ENCODE peak calls at places on chromosomes 5 and 9, in five cellular contexts. Q is bronchial epithelial cell, R is dorsolateral prefrontal cortex, K is colonic mucosa, O is BE2C. W is an unnamed sample. For H3K27me3, the result is how much of the 10 kb centered on the place peaks cover.

GRCh38 chr5:112109331-112109993 is 309.6 kb downstream of the EPB41L4A start:
- DNase-seq in K (peak), O (peak), Q (peak), R (no peak), W (peak)

GRCh38 chr5:133842846-133843725 is 125.3 kb downstream of the C5orf15 start:
- DNase-seq in Q (no peak), O (peak), K (no peak), R (peak), W (no peak)

GRCh38 chr5:129384736-129385135 is 75.4 kb upstream of the ADAMTS19 start:
- DNase-seq in O (no peak), K (no peak), R (no peak), Q (peak), W (no peak)

GRCh38 chr5:40046792-40047191 is 622.0 kb upstream of the DAB2 start:
- DNase-seq in O (no peak), R (no peak), K (no peak), Q (peak), W (peak)

GRCh38 chr5:101045689-101046088 is 142.6 kb upstream of the ST8SIA4 start:
- DNase-seq in Q (peak), K (no peak), O (no peak), R (no peak), W (no peak)

GRCh38 chr9:69542942-69543704 is 129.0 kb downstream of the APBA1 start:
- DNase-seq in Q (no peak), K (no peak), R (no peak), O (peak), W (no peak)

GRCh38 chr5:57082441-57083067 is 91.3 kb upstream of the GPBP1 start:
- DNase-seq in K (no peak), Q (peak), O (no peak), R (no peak), W (peak)

GRCh38 chr5:56670916-56671315 is 144.4 kb upstream of the MAP3K1 start:
- DNase-seq in R (no peak), O (no peak), K (no peak), Q (peak), W (no peak)

GRCh38 chr9:6552033-6552737 is 93.3 kb downstream of the GLDC start:
- DNase-seq in O (no peak), K (no peak), R (no peak), Q (peak), W (peak)

GRCh38 chr5:158754018-158754514 is 345.6 kb downstream of the EBF1 start:
- DNase-seq in Q (no peak), K (no peak), R (no peak), O (no peak), W (peak)

GRCh38 chr5:134525687-134526482 is 415 bp downstream of the JADE2 start:
- DNase-seq in K (peak), Q (peak), R (peak), O (peak), W (peak)

GRCh38 chr5:93330506-93330905 is 250.5 kb downstream of the NR2F1-AS1 start:
- DNase-seq in R (no peak), O (no peak), Q (peak), K (no peak), W (no peak)

GRCh38 chr9:100070642-100071041 is 28.2 kb downstream of the ERP44 start:
- DNase-seq in Q (no peak), K (no peak), O (no peak), R (no peak), W (no peak)

GRCh38 chr9:4143951-4144717 is 155.7 kb downstream of the GLIS3 start:
- DNase-seq in O (no peak), Q (peak), R (no peak), K (no peak), W (no peak)

GRCh38 chr5:96431376-96432244 is 1.4 kb downstream of the PCSK1 start:
- DNase-seq in K (no peak), R (peak), O (peak), Q (peak), W (peak)

GRCh38 chr9:129160712-129161533 is 17.1 kb downstream of the IER5L start:
- DNase-seq in R (no peak), O (no peak), K (no peak), Q (no peak), W (peak)

GRCh38 chr9:77952641-77953341 is 78.8 kb downstream of the GNAQ start:
- DNase-seq in R (no peak), K (no peak), Q (peak), O (no peak), W (peak)

GRCh38 chr9:138049085-138049778 is 171.7 kb downstream of the CACNA1B start:
- DNase-seq in R (peak), Q (no peak), K (peak), O (no peak), W (no peak)

GRCh38 chr5:34930527-34930844 is 1.1 kb downstream of the DNAJC21 start:
- DNase-seq in R (no peak), K (no peak), O (no peak), Q (no peak), W (peak)

GRCh38 chr9:133714606-133715294 is 23.4 kb downstream of the SARDH start:
- DNase-seq in O (peak), Q (no peak), K (no peak), R (no peak), W (peak)

GRCh38 chr5:158559066-158559465 is 540.6 kb downstream of the EBF1 start:
- DNase-seq in O (no peak), R (no peak), K (no peak), Q (no peak), W (no peak)

GRCh38 chr5:168736201-168736940 is 157.2 kb upstream of the PANK3 start:
- DNase-seq in R (no peak), O (no peak), Q (no peak), K (no peak), W (no peak)

GRCh38 chr5:148850836-148851235 is 24.4 kb downstream of the ADRB2 start:
- DNase-seq in O (no peak), Q (no peak), R (no peak), K (no peak), W (no peak)

GRCh38 chr9:99826579-99826978 is 4.9 kb downstream of the NR4A3 start:
- DNase-seq in K (no peak), O (no peak), R (no peak), Q (peak), W (no peak)

GRCh38 chr9:109317979-109318671 is 2.7 kb downstream of the EPB41L4B start:
- DNase-seq in O (no peak), Q (peak), R (no peak), K (no peak), W (no peak)

GRCh38 chr9:109319631-109320233 is 1.1 kb downstream of the EPB41L4B start:
- DNase-seq in O (peak), K (no peak), R (no peak), Q (no peak), W (no peak)

GRCh38 chr9:109317311-109317978 is 3.4 kb downstream of the EPB41L4B start:
- DNase-seq in O (no peak), R (no peak), K (peak), Q (no peak), W (no peak)

GRCh38 chr9:109320338-109320733 is 523 bp downstream of the EPB41L4B start:
- DNase-seq in Q (no peak), R (no peak), O (peak), K (no peak), W (no peak)

DNA sequence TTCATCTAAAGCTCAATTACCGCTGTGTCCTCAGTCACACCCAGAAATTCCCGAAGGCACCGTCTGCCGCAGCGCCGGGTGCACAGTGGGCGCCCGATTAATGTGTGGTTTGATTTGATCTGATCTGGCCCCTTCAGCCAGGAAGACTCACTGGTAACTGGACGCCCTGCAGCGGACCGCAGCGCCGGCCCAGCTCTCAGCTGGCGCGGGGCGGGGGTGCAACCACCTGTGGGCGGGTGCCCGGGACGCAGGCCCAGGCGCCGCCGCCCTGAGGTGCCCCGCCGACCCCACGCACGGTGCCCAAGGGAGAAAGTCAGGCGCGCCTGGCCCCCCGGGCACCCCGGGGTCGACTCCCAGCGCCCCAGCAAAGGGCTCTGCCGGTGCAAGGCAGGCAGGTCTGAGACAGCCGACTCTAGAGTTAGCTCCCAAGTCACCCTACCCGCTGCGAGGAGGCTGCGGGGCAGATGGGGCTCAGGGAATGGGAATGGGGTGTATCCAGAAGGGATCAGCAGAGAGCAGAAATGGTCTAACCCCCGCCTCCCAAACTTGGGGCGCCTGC is 1.7 kb downstream of the EPB41L4B start:
- DNase-seq in Q (peak), K (peak), O (no peak), R (peak), W (no peak)
- H3K27me3 ChIP-seq in Q (under half), K (under half), O (under half), R (under half), W (under half)

DNA sequence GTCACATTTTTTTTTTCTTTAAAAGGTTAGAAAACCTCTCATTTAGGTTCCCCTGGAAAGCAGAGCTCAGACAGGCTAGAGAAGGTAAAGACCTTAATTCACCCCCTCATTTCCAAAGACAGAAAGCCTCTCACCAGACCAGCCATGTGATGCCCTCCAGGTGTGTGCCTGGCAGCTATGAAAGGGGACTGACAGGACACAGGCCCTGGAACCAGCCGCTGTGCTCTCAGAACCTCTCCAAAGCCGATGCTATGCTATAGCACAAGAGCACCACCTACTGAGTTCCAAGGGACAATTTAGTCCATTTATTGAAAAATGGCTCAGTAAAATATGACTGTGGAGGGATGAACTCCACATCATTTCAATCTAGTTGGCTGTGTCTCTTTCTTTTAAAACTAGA is 48.8 kb downstream of the FANCC start:
- DNase-seq in Q (peak), R (no peak), K (no peak), O (peak), W (peak)
- TF ChIP-seq CTCF in Q (peak), R (peak), K (no peak), O (peak), W (peak)

DNA sequence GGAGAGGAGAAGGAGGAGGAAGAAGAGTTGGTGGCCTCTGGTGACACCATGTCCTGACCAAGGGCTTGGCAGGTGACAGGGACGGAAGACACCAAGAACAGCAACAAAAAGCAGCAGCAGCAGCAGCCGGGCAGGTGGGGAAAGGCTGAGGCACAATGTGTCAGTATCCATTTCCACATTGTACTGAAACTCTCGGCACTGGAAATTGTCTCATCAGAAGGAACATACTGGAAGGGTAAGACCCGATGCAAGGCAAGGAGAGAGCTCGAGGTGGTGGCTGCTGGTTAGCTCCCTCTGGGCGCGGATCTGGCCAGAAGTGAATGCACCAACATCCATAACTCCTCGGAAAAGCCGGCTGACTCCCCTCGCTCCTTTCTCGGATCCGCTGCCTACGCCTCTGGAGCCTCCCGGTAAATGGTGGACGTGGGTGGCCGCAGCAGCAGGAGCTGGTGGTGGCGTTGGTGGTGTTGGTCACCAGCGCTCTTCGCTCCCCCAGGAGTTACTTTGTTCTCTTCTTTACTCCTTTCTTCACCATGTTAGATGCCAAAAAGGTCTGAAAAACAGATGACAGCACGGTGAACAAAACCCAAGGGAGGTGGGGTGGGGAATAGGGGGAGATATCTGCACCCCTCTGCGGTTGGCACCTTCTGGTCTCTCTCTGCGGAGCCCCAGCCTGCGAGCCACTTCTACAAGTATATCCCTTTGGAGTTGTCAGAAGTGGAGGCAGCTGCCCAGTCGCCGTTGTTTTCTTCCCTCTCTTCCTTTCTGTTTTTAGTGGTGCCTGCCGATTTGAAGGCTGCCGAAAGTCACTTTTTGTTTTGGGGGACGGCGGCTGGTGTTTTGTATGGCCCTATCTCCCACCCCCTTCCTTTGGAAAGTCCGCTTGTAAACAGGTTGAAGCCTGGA is 463 bp downstream of the FGF10 start:
- DNase-seq in O (no peak), R (peak), K (no peak), Q (no peak), W (no peak)
- H3K27me3 ChIP-seq in O (under half), R (under half), K (under half), Q (under half), W (under half)

DNA sequence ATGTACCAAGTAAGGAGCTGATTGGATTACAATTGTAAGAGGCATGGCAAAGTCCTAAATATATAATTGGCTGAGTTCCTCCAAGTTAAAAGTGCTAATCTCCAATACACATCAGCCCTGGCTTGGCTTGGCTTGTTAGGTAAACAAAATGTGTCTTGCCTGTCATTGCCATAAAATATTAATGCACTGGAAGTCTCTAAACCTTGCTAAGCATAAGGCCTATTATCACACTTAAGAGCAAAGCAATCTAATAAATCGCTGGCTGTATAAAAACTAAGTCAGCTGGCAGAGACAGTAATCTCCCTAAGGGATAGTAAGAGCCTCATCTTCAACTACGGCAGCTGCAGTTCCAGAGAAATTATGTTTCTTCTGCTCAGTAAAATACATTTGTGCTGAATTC is 418.6 kb upstream of the GRAMD2B start:
- DNase-seq in R (no peak), Q (no peak), O (peak), K (no peak), W (no peak)
- TF ChIP-seq CTCF in R (no peak), Q (no peak), O (no peak), K (no peak), W (no peak)

DNA sequence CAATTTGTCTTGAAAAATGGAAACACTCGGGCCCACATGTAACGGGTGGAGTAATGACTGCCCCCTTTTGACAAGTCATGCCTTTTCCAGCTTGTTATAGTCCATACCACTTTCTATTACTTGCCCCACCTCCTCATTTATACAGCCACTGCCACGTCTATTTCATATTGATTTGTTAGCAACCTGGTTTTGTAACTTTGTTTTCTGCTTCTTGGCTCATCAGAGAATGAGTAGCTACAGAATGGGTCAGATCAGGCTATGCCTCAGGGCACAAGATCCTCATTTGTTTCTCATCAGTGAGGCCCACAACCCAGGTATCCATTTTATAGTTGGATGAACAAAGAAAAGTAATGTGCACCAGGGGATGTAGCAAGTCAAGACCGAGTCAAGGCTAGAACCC is 1.7 kb downstream of the GFRA3 start:
- DNase-seq in R (no peak), Q (no peak), O (no peak), K (no peak), W (no peak)
- H3K27me3 ChIP-seq in R (under half), Q (under half), O (under half), K (under half), W (under half)

GRCh38 chr5:179405426-179406030 is 60.3 kb upstream of the ADAMTS2 start:
- DNase-seq in K (no peak), Q (no peak), O (no peak), R (no peak), W (no peak)

GRCh38 chr5:179403426-179404147 is 58.3 kb upstream of the ADAMTS2 start:
- DNase-seq in Q (no peak), K (no peak), O (no peak), R (no peak), W (no peak)

GRCh38 chr5:179406031-179406681 is 60.9 kb upstream of the ADAMTS2 start:
- DNase-seq in O (peak), R (no peak), Q (no peak), K (peak), W (peak)

GRCh38 chr5:179405054-179405416 is 59.8 kb upstream of the ADAMTS2 start:
- DNase-seq in R (no peak), O (no peak), Q (no peak), K (no peak), W (no peak)

GRCh38 chr5:179404321-179405053 is 59.2 kb upstream of the ADAMTS2 start:
- DNase-seq in R (no peak), Q (no peak), K (peak), O (no peak), W (peak)
- TF ChIP-seq CTCF in R (no peak), Q (no peak), K (no peak), O (peak), W (peak)

DNA sequence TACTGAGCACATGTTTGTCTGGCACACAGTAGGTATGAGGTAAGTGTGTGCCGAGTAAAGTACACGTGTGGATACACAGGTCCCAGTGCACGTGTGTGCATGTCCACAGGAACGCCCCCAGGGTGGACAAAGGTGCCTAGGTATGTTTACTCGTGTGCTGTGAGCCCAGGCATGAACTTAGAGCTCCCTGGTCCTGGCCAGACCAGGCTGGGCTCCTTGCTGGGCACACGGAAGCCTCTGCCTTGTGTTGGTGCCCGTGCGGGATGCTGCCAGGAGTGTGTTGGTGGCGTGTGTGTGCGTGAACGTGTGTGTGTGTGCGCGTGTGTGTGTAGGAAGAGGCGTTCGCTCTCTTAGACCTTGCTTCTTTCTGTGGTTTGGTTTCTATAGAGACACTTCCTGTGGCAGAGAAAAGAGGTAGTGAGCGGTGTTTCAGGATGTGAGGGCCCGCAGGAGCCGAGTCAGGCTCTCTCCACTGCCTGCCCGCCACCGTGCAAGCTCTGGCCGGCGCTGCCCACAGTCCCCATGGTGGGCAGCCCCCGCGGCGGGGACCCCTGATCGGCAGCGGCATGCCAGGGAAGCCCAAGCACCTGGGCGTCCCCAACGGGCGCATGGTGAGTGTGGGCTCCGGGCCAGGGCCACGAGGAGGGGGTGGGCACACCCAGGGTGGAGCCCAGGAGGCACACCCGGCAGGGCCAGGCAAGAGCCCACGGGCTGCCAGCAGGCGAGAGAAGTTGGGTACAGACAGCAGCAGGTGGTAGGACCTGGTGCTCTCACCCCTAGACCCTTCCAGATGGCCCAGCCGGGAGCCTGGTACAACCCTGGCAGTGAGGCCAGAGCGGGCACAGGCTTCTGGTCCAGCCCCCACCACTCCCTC is at the start of gene RGS14:
- DNase-seq in Q (peak), O (no peak), R (no peak), K (peak), W (peak)
- H3K27me3 ChIP-seq in Q (under half), O (under half), R (under half), K (under half), W (under half)

GRCh38 chr9:38017149-38017884 is 51.7 kb downstream of the SHB start:
- DNase-seq in R (peak), O (no peak), K (no peak), Q (peak), W (peak)
- TF ChIP-seq CTCF in R (peak), O (no peak), K (no peak), Q (peak), W (peak)

GRCh38 chr5:10660135-10660534 is 96.3 kb downstream of the ANKRD33B start:
- DNase-seq in R (no peak), O (no peak), K (no peak), Q (no peak), W (no peak)

GRCh38 chr5:10660720-10661387 is 97.0 kb downstream of the ANKRD33B start:
- DNase-seq in K (no peak), Q (no peak), R (no peak), O (no peak), W (no peak)

GRCh38 chr5:10655686-10656075 is 91.8 kb downstream of the ANKRD33B start:
- DNase-seq in R (no peak), Q (no peak), O (no peak), K (no peak), W (no peak)

GRCh38 chr5:10656176-10656830 is 92.4 kb downstream of the ANKRD33B start:
- DNase-seq in R (no peak), Q (peak), K (no peak), O (no peak), W (no peak)

DNA sequence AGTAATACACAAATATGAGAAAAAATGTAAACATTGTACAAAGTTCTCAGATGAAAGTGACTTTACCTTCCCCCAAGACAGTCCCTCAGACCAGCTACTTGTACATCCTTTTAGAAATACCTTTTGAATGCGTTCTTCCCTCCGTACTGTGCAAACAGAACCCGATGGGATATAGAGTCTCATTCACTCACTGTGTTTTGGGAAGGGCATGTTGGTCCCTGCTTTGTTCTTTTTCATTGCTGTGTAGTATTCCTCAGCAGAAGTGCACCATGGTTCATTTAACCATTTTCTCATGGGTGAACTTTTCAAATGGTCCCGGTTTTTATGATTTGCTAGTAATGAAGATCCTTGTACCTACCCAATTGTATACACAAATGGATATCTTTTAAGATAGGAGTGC is 94.4 kb downstream of the ANKRD33B start:
- DNase-seq in Q (no peak), K (no peak), R (no peak), O (no peak), W (no peak)
- H3K27me3 ChIP-seq in Q (under half), K (under half), R (under half), O (under half), W (under half)

W was measured in brain microvascular endothelial cell.